ENCODE peak calls at places on chromosomes 13 and 19, in six cellular contexts. I is WTC11, S is H1, H is A549, G is SK-N-SH, K is HCT116. T is an unnamed sample.

GRCh38 chr19:56149656-56150038 is 8.6 kb downstream of the ZNF444 start:
- DNase-seq in H (no peak), S (no peak), G (no peak), K (no peak), I (no peak), T (no peak)

GRCh38 chr13:106286811-106287210 is 248.7 kb downstream of the EFNB2 start:
- DNase-seq in K (no peak), I (peak), S (no peak), H (no peak), G (no peak), T (no peak)

GRCh38 chr19:33499671-33500506 is 21.7 kb downstream of the PEPD start:
- DNase-seq in G (peak), H (no peak), K (no peak), S (no peak), I (no peak), T (no peak)

GRCh38 chr19:18060472-18060871 is 26.3 kb downstream of the IL12RB1 start:
- DNase-seq in I (no peak), G (peak), H (no peak), K (no peak), S (no peak), T (no peak)

GRCh38 chr13:52615817-52616216 is 26.4 kb upstream of the HNRNPA1L2 start:
- DNase-seq in H (peak), S (no peak), G (no peak), K (no peak), I (no peak), T (no peak)

GRCh38 chr19:56111601-56112312 is 9.3 kb downstream of the ZNF787 start:
- DNase-seq in K (no peak), H (no peak), I (no peak), S (no peak), G (peak), T (no peak)

GRCh38 chr19:869245-870177 is 10.0 kb downstream of the CFD start:
- DNase-seq in H (peak), G (no peak), S (no peak), I (no peak), K (peak), T (peak)

GRCh38 chr19:52270266-52270885 is 989 bp downstream of the ZNF766 start:
- DNase-seq in I (no peak), S (peak), H (peak), K (no peak), G (peak), T (no peak)

GRCh38 chr19:19463348-19464117 is 51.8 kb downstream of the TSSK6 start:
- DNase-seq in I (no peak), H (no peak), K (no peak), S (no peak), G (no peak), T (peak)

GRCh38 chr13:27975579-27976361 is 6.7 kb upstream of the CDX2 start:
- DNase-seq in I (no peak), G (peak), S (peak), H (no peak), K (no peak), T (no peak)

GRCh38 chr19:48695743-48696352 is at the start of gene FUT2:
- DNase-seq in G (no peak), H (no peak), S (peak), K (no peak), I (peak), T (no peak)

GRCh38 chr13:112968380-112968909 is 569 bp upstream of the MCF2L start:
- DNase-seq in I (no peak), H (no peak), G (peak), S (no peak), K (no peak), T (no peak)

GRCh38 chr19:11576186-11576585 is 1.3 kb downstream of the ACP5 start:
- DNase-seq in H (no peak), G (no peak), I (no peak), K (no peak), S (no peak), T (no peak)

GRCh38 chr19:17107546-17108452 is 32.2 kb downstream of the MYO9B start:
- DNase-seq in K (peak), H (peak), G (peak), S (no peak), I (no peak), T (peak)

GRCh38 chr13:50892162-50892944 is 17.2 kb upstream of the RNASEH2B start:
- DNase-seq in H (no peak), S (no peak), I (no peak), K (no peak), G (no peak), T (no peak)
- TF ChIP-seq MAX in H (no peak), S (no peak), I (no peak), K (no peak), G (no peak), T (no peak)

GRCh38 chr19:36097036-36097435 is 13.9 kb upstream of the OVOL3 start:
- DNase-seq in I (no peak), H (no peak), G (no peak), S (no peak), K (no peak), T (peak)
- TF ChIP-seq MAX in I (no peak), H (no peak), G (no peak), S (no peak), K (no peak), T (no peak)

GRCh38 chr13:24053505-24054251 is 106.8 kb upstream of the SPATA13 start:
- DNase-seq in K (peak), I (peak), H (peak), G (peak), S (peak), T (peak)
- TF ChIP-seq MAX in K (no peak), I (no peak), H (no peak), G (no peak), S (no peak), T (no peak)

DNA sequence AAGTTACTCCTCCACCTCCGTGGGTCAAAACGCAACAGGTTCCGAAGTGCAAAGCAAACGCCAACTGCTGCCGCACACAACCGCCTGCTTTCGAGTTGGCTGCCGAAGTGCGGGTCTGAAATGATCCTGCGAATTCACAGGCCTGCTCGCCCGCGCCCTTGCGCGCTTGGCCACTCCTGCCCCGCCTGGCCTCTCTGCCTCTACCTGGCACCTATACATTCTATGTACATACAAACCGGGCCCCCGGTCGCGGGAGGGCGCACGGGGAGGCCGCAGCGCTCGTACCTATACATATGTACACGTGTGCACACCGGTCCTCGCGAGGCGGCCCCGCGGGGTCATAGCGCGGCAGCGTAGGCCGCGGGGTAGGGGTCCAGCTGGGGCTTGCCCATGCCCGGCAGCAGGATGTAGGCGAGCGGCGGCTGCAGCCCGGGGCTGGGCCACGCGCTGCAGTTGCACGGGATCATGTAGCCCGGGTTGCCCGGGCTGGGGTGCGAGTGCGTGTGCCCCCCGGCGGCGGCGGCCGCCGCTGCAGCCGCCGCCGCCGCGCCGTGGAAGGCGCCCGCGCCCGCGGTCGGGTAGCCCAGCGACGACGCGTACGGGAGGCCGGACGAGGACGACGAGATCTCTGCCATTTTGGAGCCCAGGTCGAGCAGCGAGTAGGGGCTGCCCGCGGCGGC is 1.3 kb downstream of the SOX21 start:
- DNase-seq in K (no peak), I (peak), S (peak), G (peak), H (peak), T (no peak)
- TF ChIP-seq MAX in K (no peak), I (peak), S (peak), G (no peak), H (no peak), T (no peak)

T was measured in endothelial cell of umbilical vein.